ENCODE peak calls at places on chromosomes 13 and 19, in five cellular contexts. One of them, this sample, is unnamed.

GRCh38 chr13:23731709-23732108 is 157.5 kb downstream of the MIPEP start:
- DNase-seq in IMR-90: no peak
- DNase-seq in upper lobe of left lung: no peak
- DNase-seq in omental fat pad: no peak
- DNase-seq in left ventricle myocardium inferior: no peak
- DNase-seq in this sample: no peak

GRCh38 chr13:32309312-32309711 is 5.9 kb downstream of the ZAR1L start:
- DNase-seq in IMR-90: peak; percentile 7
- DNase-seq in upper lobe of left lung: no peak
- DNase-seq in omental fat pad: no peak
- DNase-seq in left ventricle myocardium inferior: no peak
- DNase-seq in this sample: no peak

GRCh38 chr19:18099623-18099995 is 2.0 kb downstream of the MAST3 start:
- DNase-seq in IMR-90: no peak
- DNase-seq in upper lobe of left lung: no peak
- DNase-seq in omental fat pad: no peak
- DNase-seq in left ventricle myocardium inferior: no peak
- DNase-seq in this sample: no peak

GRCh38 chr13:74444161-74444571 is 310.0 kb upstream of the KLF12 start:
- DNase-seq in IMR-90: no peak
- DNase-seq in upper lobe of left lung: no peak
- DNase-seq in omental fat pad: no peak
- DNase-seq in left ventricle myocardium inferior: no peak
- DNase-seq in this sample: no peak

GRCh38 chr19:11530432-11530831 is 1.5 kb upstream of the ECSIT start:
- DNase-seq in IMR-90: peak; percentile 78
- DNase-seq in upper lobe of left lung: peak; percentile 77
- DNase-seq in omental fat pad: no peak
- DNase-seq in left ventricle myocardium inferior: peak; percentile 77
- DNase-seq in this sample: no peak

GRCh38 chr19:16977306-16977705 is 49.3 kb downstream of the CPAMD8 start:
- DNase-seq in IMR-90: no peak
- DNase-seq in upper lobe of left lung: no peak
- DNase-seq in omental fat pad: no peak
- DNase-seq in left ventricle myocardium inferior: no peak
- DNase-seq in this sample: no peak

GRCh38 chr19:43774103-43774939 is 6.5 kb downstream of the KCNN4 start:
- DNase-seq in IMR-90: peak; percentile 58
- DNase-seq in upper lobe of left lung: peak; percentile 91
- DNase-seq in omental fat pad: no peak
- DNase-seq in left ventricle myocardium inferior: peak; percentile 68
- DNase-seq in this sample: no peak

GRCh38 chr19:2747349-2747748 is 7.5 kb upstream of the SLC39A3 start:
- DNase-seq in IMR-90: no peak
- DNase-seq in upper lobe of left lung: no peak
- DNase-seq in omental fat pad: no peak
- DNase-seq in left ventricle myocardium inferior: no peak
- DNase-seq in this sample: no peak

GRCh38 chr19:43784251-43784980 is 3.6 kb upstream of the KCNN4 start:
- DNase-seq in IMR-90: peak; percentile 85
- DNase-seq in upper lobe of left lung: no peak
- DNase-seq in omental fat pad: peak; percentile 78
- DNase-seq in left ventricle myocardium inferior: no peak
- DNase-seq in this sample: no peak

GRCh38 chr19:19120308-19121156 is 17.7 kb downstream of the TMEM161A start:
- DNase-seq in IMR-90: peak; percentile 62
- DNase-seq in upper lobe of left lung: no peak
- DNase-seq in omental fat pad: no peak
- DNase-seq in left ventricle myocardium inferior: no peak
- DNase-seq in this sample: no peak
- TF ChIP-seq CTCF in IMR-90: no peak
- TF ChIP-seq CTCF in upper lobe of left lung: no peak
- TF ChIP-seq CTCF in omental fat pad: no peak
- TF ChIP-seq CTCF in left ventricle myocardium inferior: no peak
- TF ChIP-seq CTCF in this sample: no peak

GRCh38 chr19:1649706-1650626 is 2.4 kb downstream of the TCF3 start:
- DNase-seq in IMR-90: no peak
- DNase-seq in upper lobe of left lung: peak; percentile 62
- DNase-seq in omental fat pad: no peak
- DNase-seq in left ventricle myocardium inferior: no peak
- DNase-seq in this sample: no peak

GRCh38 chr19:1647664-1648155 is 4.7 kb downstream of the TCF3 start:
- DNase-seq in IMR-90: no peak
- DNase-seq in upper lobe of left lung: no peak
- DNase-seq in omental fat pad: no peak
- DNase-seq in left ventricle myocardium inferior: no peak
- DNase-seq in this sample: no peak

GRCh38 chr19:1648156-1648925 is 4.1 kb downstream of the TCF3 start:
- DNase-seq in IMR-90: no peak
- DNase-seq in upper lobe of left lung: no peak
- DNase-seq in omental fat pad: no peak
- DNase-seq in left ventricle myocardium inferior: no peak
- DNase-seq in this sample: no peak

GRCh38 chr19:1650627-1651009 is 1.8 kb downstream of the TCF3 start:
- DNase-seq in IMR-90: peak; percentile 7
- DNase-seq in upper lobe of left lung: no peak
- DNase-seq in omental fat pad: no peak
- DNase-seq in left ventricle myocardium inferior: no peak
- DNase-seq in this sample: no peak

GRCh38 chr19:1648926-1649541 is 3.4 kb downstream of the TCF3 start:
- DNase-seq in IMR-90: no peak
- DNase-seq in upper lobe of left lung: peak; percentile 81
- DNase-seq in omental fat pad: no peak
- DNase-seq in left ventricle myocardium inferior: no peak
- DNase-seq in this sample: no peak
- TF ChIP-seq CTCF in IMR-90: no peak
- TF ChIP-seq CTCF in upper lobe of left lung: no peak
- TF ChIP-seq CTCF in omental fat pad: no peak
- TF ChIP-seq CTCF in left ventricle myocardium inferior: no peak
- TF ChIP-seq CTCF in this sample: no peak

DNA sequence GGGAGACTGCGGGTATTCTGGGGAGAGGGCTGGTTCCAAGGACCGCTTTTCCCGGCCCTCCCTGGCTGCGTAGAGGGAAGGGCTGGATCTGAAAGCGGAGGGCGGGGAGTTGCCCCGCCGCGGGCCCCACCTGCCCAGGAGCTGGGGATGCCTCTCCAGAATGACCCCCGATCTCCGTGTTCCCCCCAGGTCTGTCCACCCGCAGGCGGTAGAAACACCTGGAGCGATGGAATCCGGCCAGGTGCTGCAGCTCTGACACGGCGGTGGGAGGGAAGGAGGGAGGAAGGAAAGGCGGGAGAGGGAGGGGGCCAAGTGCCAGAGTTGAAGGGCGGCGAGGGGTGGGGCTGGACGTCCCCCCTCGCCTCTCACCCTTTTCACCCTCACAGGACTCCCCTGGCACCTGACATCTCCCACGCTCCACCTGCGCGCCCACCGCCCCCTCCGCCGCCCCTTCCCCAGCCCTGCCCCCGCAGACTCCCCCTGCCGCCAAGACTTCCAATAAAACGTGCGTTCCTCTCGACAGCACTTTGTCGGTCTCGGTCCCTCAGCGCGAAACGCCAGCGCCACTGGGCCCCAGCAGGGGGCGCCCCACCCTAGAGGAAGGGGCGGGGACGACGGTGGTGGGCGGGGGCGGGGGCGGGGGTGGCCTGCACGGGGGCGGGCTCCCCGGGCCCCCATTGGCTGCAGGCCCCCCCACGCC is 374 bp upstream of the FXYD7 start:
- DNase-seq in IMR-90: no peak
- DNase-seq in upper lobe of left lung: peak; percentile 93
- DNase-seq in omental fat pad: no peak
- DNase-seq in left ventricle myocardium inferior: peak; percentile 40
- DNase-seq in this sample: peak; percentile 72
- TF ChIP-seq CTCF in IMR-90: peak; percentile 44
- TF ChIP-seq CTCF in upper lobe of left lung: no peak
- TF ChIP-seq CTCF in omental fat pad: no peak
- TF ChIP-seq CTCF in left ventricle myocardium inferior: peak; percentile 63
- TF ChIP-seq CTCF in this sample: peak; percentile 73

GRCh38 chr19:6350688-6351087 is 10.6 kb upstream of the CLPP start:
- DNase-seq in IMR-90: no peak
- DNase-seq in upper lobe of left lung: no peak
- DNase-seq in omental fat pad: no peak
- DNase-seq in left ventricle myocardium inferior: no peak
- DNase-seq in this sample: no peak

GRCh38 chr19:6357174-6357573 is 4.2 kb upstream of the CLPP start:
- DNase-seq in IMR-90: no peak
- DNase-seq in upper lobe of left lung: no peak
- DNase-seq in omental fat pad: no peak
- DNase-seq in left ventricle myocardium inferior: no peak
- DNase-seq in this sample: no peak

GRCh38 chr19:6352381-6353165 is 8.8 kb upstream of the CLPP start:
- DNase-seq in IMR-90: no peak
- DNase-seq in upper lobe of left lung: no peak
- DNase-seq in omental fat pad: no peak
- DNase-seq in left ventricle myocardium inferior: no peak
- DNase-seq in this sample: no peak

GRCh38 chr19:6357995-6358394 is 3.3 kb upstream of the CLPP start:
- DNase-seq in IMR-90: no peak
- DNase-seq in upper lobe of left lung: peak; percentile 64
- DNase-seq in omental fat pad: no peak
- DNase-seq in left ventricle myocardium inferior: no peak
- DNase-seq in this sample: no peak

GRCh38 chr19:6354098-6354674 is 7.1 kb upstream of the CLPP start:
- DNase-seq in IMR-90: no peak
- DNase-seq in upper lobe of left lung: no peak
- DNase-seq in omental fat pad: no peak
- DNase-seq in left ventricle myocardium inferior: no peak
- DNase-seq in this sample: no peak
- TF ChIP-seq CTCF in IMR-90: peak; percentile 54
- TF ChIP-seq CTCF in upper lobe of left lung: peak; percentile 10
- TF ChIP-seq CTCF in omental fat pad: no peak
- TF ChIP-seq CTCF in left ventricle myocardium inferior: peak; percentile 45
- TF ChIP-seq CTCF in this sample: no peak

DNA sequence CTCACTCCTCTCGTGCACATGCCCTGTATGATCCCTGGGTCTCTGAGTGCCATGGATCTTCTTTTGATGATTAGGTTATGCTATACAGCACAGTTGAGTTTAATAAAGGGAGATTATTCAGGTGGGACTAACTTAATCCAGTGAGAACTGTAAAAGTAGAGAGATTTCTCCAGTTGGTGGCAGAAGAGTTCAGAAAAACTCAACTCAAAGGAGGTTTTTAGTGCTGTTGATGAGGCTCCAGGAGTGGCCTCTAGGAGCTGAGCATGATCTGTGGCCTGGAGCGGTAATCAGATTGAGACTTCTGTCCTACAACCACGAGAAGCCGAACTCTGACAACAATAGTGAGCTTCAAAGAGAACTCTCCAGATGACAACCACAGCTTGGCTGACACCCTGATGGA is 413.5 kb downstream of the ZNF536 start:
- DNase-seq in IMR-90: no peak
- DNase-seq in upper lobe of left lung: no peak
- DNase-seq in omental fat pad: no peak
- DNase-seq in left ventricle myocardium inferior: no peak
- DNase-seq in this sample: no peak
- TF ChIP-seq CTCF in IMR-90: no peak
- TF ChIP-seq CTCF in upper lobe of left lung: no peak
- TF ChIP-seq CTCF in omental fat pad: no peak
- TF ChIP-seq CTCF in left ventricle myocardium inferior: no peak
- TF ChIP-seq CTCF in this sample: no peak

GRCh38 chr19:50580240-50580639 is 12.0 kb upstream of the LRRC4B start:
- DNase-seq in IMR-90: no peak
- DNase-seq in upper lobe of left lung: no peak
- DNase-seq in omental fat pad: no peak
- DNase-seq in left ventricle myocardium inferior: no peak
- DNase-seq in this sample: no peak
- TF ChIP-seq CTCF in IMR-90: no peak
- TF ChIP-seq CTCF in upper lobe of left lung: no peak
- TF ChIP-seq CTCF in omental fat pad: no peak
- TF ChIP-seq CTCF in left ventricle myocardium inferior: no peak
- TF ChIP-seq CTCF in this sample: no peak

DNA sequence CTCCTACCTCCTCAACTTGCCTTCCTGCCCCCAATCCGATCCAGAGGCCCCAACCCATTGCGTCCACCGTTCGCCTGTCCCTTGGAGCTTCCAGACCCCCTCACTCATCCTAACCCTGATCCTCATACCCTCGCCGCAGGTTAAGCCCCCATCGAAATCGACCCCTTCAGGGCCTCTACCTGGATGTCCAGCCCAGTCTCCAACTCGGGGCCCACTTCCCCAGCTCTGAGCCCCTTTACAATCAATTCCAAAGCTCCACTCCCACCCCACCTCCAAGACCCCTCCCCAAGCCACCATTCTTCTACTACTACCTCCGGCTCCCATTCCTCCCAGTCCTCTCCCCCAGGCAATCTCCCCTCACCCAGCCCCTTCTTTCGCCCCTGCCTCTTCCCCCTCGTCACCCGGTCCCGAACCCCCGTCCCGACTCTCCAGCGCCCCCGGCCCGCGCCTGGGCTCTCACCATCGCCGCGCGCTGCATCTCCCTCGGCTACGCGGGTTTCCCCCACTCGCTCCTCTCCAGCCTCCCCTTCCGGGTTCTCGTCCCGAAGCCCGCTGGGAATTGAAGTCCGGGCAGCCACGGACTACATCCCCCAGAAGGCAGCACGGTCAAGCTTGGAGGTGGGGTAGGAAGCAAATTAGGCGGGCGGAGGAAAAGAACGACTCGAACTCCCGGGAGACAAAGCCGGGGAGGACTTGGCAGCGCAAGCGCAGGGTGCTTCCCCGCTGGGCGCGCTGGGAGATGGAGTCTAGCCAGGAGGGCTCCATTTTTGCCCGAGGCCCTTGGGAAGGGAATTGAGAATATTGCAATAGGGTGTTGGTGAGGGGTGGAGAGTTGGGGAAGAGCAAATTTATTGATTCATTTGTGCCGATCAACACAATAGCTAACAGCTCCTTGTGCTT is at the start of gene FBXO46:
- DNase-seq in IMR-90: peak; percentile 98
- DNase-seq in upper lobe of left lung: peak; percentile 94
- DNase-seq in omental fat pad: peak; percentile 87
- DNase-seq in left ventricle myocardium inferior: peak; percentile 96
- DNase-seq in this sample: peak; percentile 81
- TF ChIP-seq CTCF in IMR-90: peak; percentile 35
- TF ChIP-seq CTCF in upper lobe of left lung: no peak
- TF ChIP-seq CTCF in omental fat pad: no peak
- TF ChIP-seq CTCF in left ventricle myocardium inferior: no peak
- TF ChIP-seq CTCF in this sample: no peak